ENCODE peak calls at places on chromosome 14, in eight cellular contexts. One of them, this sample, is unnamed.

GRCh38 chr14:79040742-79041249 is 870.6 kb downstream of the NRXN3 start:
- DNase-seq in NCI-H748 treated with DMSO at 0.1 percent for 48 hours: no peak
- DNase-seq in retina: no peak
- DNase-seq in CD8-positive, alpha-beta memory T cell: no peak
- DNase-seq in HS-27A: no peak
- DNase-seq in NCI-H1417: no peak
- DNase-seq in transverse colon: no peak
- DNase-seq in aorta: no peak
- DNase-seq in this sample: no peak

GRCh38 chr14:79011091-79011919 is 841.1 kb downstream of the NRXN3 start:
- DNase-seq in NCI-H1417: peak; percentile 90
- DNase-seq in HS-27A: no peak
- DNase-seq in transverse colon: no peak
- DNase-seq in retina: peak; percentile 21
- DNase-seq in aorta: no peak
- DNase-seq in NCI-H748 treated with DMSO at 0.1 percent for 48 hours: peak; percentile 26
- DNase-seq in CD8-positive, alpha-beta memory T cell: no peak
- DNase-seq in this sample: no peak

GRCh38 chr14:43548368-43548767 is 958.7 kb downstream of the FSCB start:
- DNase-seq in aorta: no peak
- DNase-seq in NCI-H1417: no peak
- DNase-seq in transverse colon: no peak
- DNase-seq in HS-27A: no peak
- DNase-seq in retina: no peak
- DNase-seq in CD8-positive, alpha-beta memory T cell: no peak
- DNase-seq in NCI-H748 treated with DMSO at 0.1 percent for 48 hours: no peak
- DNase-seq in this sample: no peak

GRCh38 chr14:73208390-73208789 is 28.9 kb upstream of the PAPLN start:
- DNase-seq in NCI-H1417: no peak
- DNase-seq in aorta: no peak
- DNase-seq in transverse colon: no peak
- DNase-seq in HS-27A: no peak
- DNase-seq in CD8-positive, alpha-beta memory T cell: no peak
- DNase-seq in retina: no peak
- DNase-seq in NCI-H748 treated with DMSO at 0.1 percent for 48 hours: no peak
- DNase-seq in this sample: no peak

GRCh38 chr14:104440297-104440956 is 139.1 kb upstream of the C14orf180 start:
- DNase-seq in transverse colon: no peak
- DNase-seq in NCI-H1417: no peak
- DNase-seq in NCI-H748 treated with DMSO at 0.1 percent for 48 hours: no peak
- DNase-seq in CD8-positive, alpha-beta memory T cell: no peak
- DNase-seq in HS-27A: no peak
- DNase-seq in aorta: peak; percentile 50
- DNase-seq in retina: no peak
- DNase-seq in this sample: no peak

GRCh38 chr14:96805906-96806305 is 8.7 kb downstream of the VRK1 start:
- DNase-seq in CD8-positive, alpha-beta memory T cell: no peak
- DNase-seq in NCI-H748 treated with DMSO at 0.1 percent for 48 hours: no peak
- DNase-seq in retina: no peak
- DNase-seq in NCI-H1417: no peak
- DNase-seq in aorta: no peak
- DNase-seq in transverse colon: peak; percentile 60
- DNase-seq in HS-27A: no peak
- DNase-seq in this sample: no peak

GRCh38 chr14:21042918-21043317 is 756 bp downstream of the RNASE7 start:
- DNase-seq in NCI-H1417: no peak
- DNase-seq in retina: no peak
- DNase-seq in HS-27A: no peak
- DNase-seq in CD8-positive, alpha-beta memory T cell: no peak
- DNase-seq in NCI-H748 treated with DMSO at 0.1 percent for 48 hours: no peak
- DNase-seq in transverse colon: no peak
- DNase-seq in aorta: no peak
- DNase-seq in this sample: no peak

GRCh38 chr14:69262516-69262915 is 2.6 kb downstream of the GALNT16 start:
- DNase-seq in CD8-positive, alpha-beta memory T cell: no peak
- DNase-seq in transverse colon: no peak
- DNase-seq in aorta: no peak
- DNase-seq in retina: no peak
- DNase-seq in HS-27A: no peak
- DNase-seq in NCI-H1417: no peak
- DNase-seq in NCI-H748 treated with DMSO at 0.1 percent for 48 hours: no peak
- DNase-seq in this sample: no peak

GRCh38 chr14:77616133-77616453 is 344 bp downstream of the SPTLC2 start:
- DNase-seq in NCI-H748 treated with DMSO at 0.1 percent for 48 hours: no peak
- DNase-seq in NCI-H1417: no peak
- DNase-seq in CD8-positive, alpha-beta memory T cell: no peak
- DNase-seq in retina: no peak
- DNase-seq in transverse colon: no peak
- DNase-seq in aorta: no peak
- DNase-seq in HS-27A: no peak
- DNase-seq in this sample: peak; percentile 51

GRCh38 chr14:22407033-22407432 is 182.0 kb downstream of the DAD1 start:
- DNase-seq in HS-27A: no peak
- DNase-seq in NCI-H1417: no peak
- DNase-seq in aorta: no peak
- DNase-seq in retina: no peak
- DNase-seq in CD8-positive, alpha-beta memory T cell: no peak
- DNase-seq in transverse colon: no peak
- DNase-seq in NCI-H748 treated with DMSO at 0.1 percent for 48 hours: no peak
- DNase-seq in this sample: no peak

GRCh38 chr14:68762944-68763831 is 29.7 kb downstream of the ZFP36L1 start:
- DNase-seq in aorta: peak; percentile 87
- DNase-seq in HS-27A: no peak
- DNase-seq in transverse colon: no peak
- DNase-seq in NCI-H1417: peak; percentile 11
- DNase-seq in NCI-H748 treated with DMSO at 0.1 percent for 48 hours: no peak
- DNase-seq in retina: peak; percentile 78
- DNase-seq in CD8-positive, alpha-beta memory T cell: no peak
- DNase-seq in this sample: no peak

GRCh38 chr14:73740921-73741326 is 26.7 kb upstream of the PNMA1 start:
- DNase-seq in NCI-H748 treated with DMSO at 0.1 percent for 48 hours: no peak
- DNase-seq in HS-27A: no peak
- DNase-seq in transverse colon: peak; percentile 92
- DNase-seq in retina: no peak
- DNase-seq in aorta: peak; percentile 89
- DNase-seq in CD8-positive, alpha-beta memory T cell: no peak
- DNase-seq in NCI-H1417: peak; percentile 26
- DNase-seq in this sample: peak; percentile 88

GRCh38 chr14:67999693-68000384 is 180.3 kb downstream of the RAD51B start:
- DNase-seq in CD8-positive, alpha-beta memory T cell: no peak
- DNase-seq in HS-27A: no peak
- DNase-seq in NCI-H1417: no peak
- DNase-seq in transverse colon: no peak
- DNase-seq in retina: no peak
- DNase-seq in NCI-H748 treated with DMSO at 0.1 percent for 48 hours: no peak
- DNase-seq in aorta: no peak
- DNase-seq in this sample: no peak

GRCh38 chr14:99407416-99407815 is 73.2 kb downstream of the SETD3 start:
- DNase-seq in NCI-H748 treated with DMSO at 0.1 percent for 48 hours: no peak
- DNase-seq in retina: no peak
- DNase-seq in NCI-H1417: no peak
- DNase-seq in HS-27A: no peak
- DNase-seq in aorta: no peak
- DNase-seq in CD8-positive, alpha-beta memory T cell: no peak
- DNase-seq in transverse colon: no peak
- DNase-seq in this sample: no peak

GRCh38 chr14:96001866-96002510 is 37.2 kb upstream of the C14orf132 start:
- DNase-seq in CD8-positive, alpha-beta memory T cell: no peak
- DNase-seq in aorta: no peak
- DNase-seq in NCI-H1417: peak; percentile 76
- DNase-seq in NCI-H748 treated with DMSO at 0.1 percent for 48 hours: no peak
- DNase-seq in HS-27A: no peak
- DNase-seq in retina: peak; percentile 78
- DNase-seq in transverse colon: no peak
- DNase-seq in this sample: no peak

GRCh38 chr14:60482743-60483142 is 3.1 kb downstream of the C14orf39 start:
- DNase-seq in NCI-H748 treated with DMSO at 0.1 percent for 48 hours: peak; percentile 9
- DNase-seq in transverse colon: no peak
- DNase-seq in retina: no peak
- DNase-seq in NCI-H1417: peak; percentile 21
- DNase-seq in CD8-positive, alpha-beta memory T cell: no peak
- DNase-seq in aorta: no peak
- DNase-seq in HS-27A: no peak
- DNase-seq in this sample: no peak

GRCh38 chr14:22552827-22553076 is 36.3 kb downstream of the DAD1 start:
- DNase-seq in NCI-H748 treated with DMSO at 0.1 percent for 48 hours: no peak
- DNase-seq in transverse colon: no peak
- DNase-seq in retina: no peak
- DNase-seq in HS-27A: no peak
- DNase-seq in CD8-positive, alpha-beta memory T cell: no peak
- DNase-seq in NCI-H1417: no peak
- DNase-seq in aorta: no peak
- DNase-seq in this sample: no peak

GRCh38 chr14:96082420-96083300 is 43.5 kb downstream of the C14orf132 start:
- DNase-seq in HS-27A: no peak
- DNase-seq in transverse colon: no peak
- DNase-seq in retina: no peak
- DNase-seq in NCI-H1417: no peak
- DNase-seq in aorta: peak; percentile 63
- DNase-seq in NCI-H748 treated with DMSO at 0.1 percent for 48 hours: no peak
- DNase-seq in CD8-positive, alpha-beta memory T cell: no peak
- DNase-seq in this sample: peak; percentile 9

GRCh38 chr14:54329082-54329695 is 67.6 kb upstream of the CDKN3 start:
- DNase-seq in NCI-H1417: peak; percentile 63
- DNase-seq in retina: peak; percentile 66
- DNase-seq in aorta: no peak
- DNase-seq in HS-27A: peak; percentile 46
- DNase-seq in transverse colon: peak; percentile 34
- DNase-seq in CD8-positive, alpha-beta memory T cell: no peak
- DNase-seq in NCI-H748 treated with DMSO at 0.1 percent for 48 hours: peak; percentile 47
- DNase-seq in this sample: no peak

GRCh38 chr14:51824191-51824590 is 36.2 kb upstream of the GNG2 start:
- DNase-seq in aorta: no peak
- DNase-seq in NCI-H1417: no peak
- DNase-seq in NCI-H748 treated with DMSO at 0.1 percent for 48 hours: no peak
- DNase-seq in transverse colon: no peak
- DNase-seq in HS-27A: no peak
- DNase-seq in CD8-positive, alpha-beta memory T cell: no peak
- DNase-seq in retina: no peak
- DNase-seq in this sample: no peak

GRCh38 chr14:104794641-104795467 is 694 bp downstream of the AKT1 start:
- DNase-seq in NCI-H1417: peak; percentile 46
- DNase-seq in retina: peak; percentile 64
- DNase-seq in HS-27A: no peak
- DNase-seq in NCI-H748 treated with DMSO at 0.1 percent for 48 hours: no peak
- DNase-seq in CD8-positive, alpha-beta memory T cell: peak; percentile 37
- DNase-seq in aorta: no peak
- DNase-seq in transverse colon: peak; percentile 50
- DNase-seq in this sample: peak; percentile 65

GRCh38 chr14:93926209-93926872 is 803 bp upstream of the FAM181A start:
- DNase-seq in NCI-H1417: peak; percentile 80
- DNase-seq in transverse colon: no peak
- DNase-seq in retina: peak; percentile 57
- DNase-seq in NCI-H748 treated with DMSO at 0.1 percent for 48 hours: peak; percentile 94
- DNase-seq in HS-27A: no peak
- DNase-seq in CD8-positive, alpha-beta memory T cell: no peak
- DNase-seq in aorta: no peak
- DNase-seq in this sample: no peak

GRCh38 chr14:91920526-91920925 is 27.0 kb downstream of the FBLN5 start:
- DNase-seq in NCI-H1417: no peak
- DNase-seq in retina: no peak
- DNase-seq in NCI-H748 treated with DMSO at 0.1 percent for 48 hours: no peak
- DNase-seq in aorta: peak; percentile 50
- DNase-seq in CD8-positive, alpha-beta memory T cell: no peak
- DNase-seq in HS-27A: no peak
- DNase-seq in transverse colon: no peak
- DNase-seq in this sample: no peak

GRCh38 chr14:91417134-91417982 is at the start of gene CCDC88C:
- DNase-seq in NCI-H748 treated with DMSO at 0.1 percent for 48 hours: peak; percentile 54
- DNase-seq in transverse colon: peak; percentile 82
- DNase-seq in CD8-positive, alpha-beta memory T cell: peak; percentile 71
- DNase-seq in NCI-H1417: peak; percentile 87
- DNase-seq in HS-27A: peak; percentile 15
- DNase-seq in retina: peak; percentile 81
- DNase-seq in aorta: peak; percentile 87
- DNase-seq in this sample: peak; percentile 80

GRCh38 chr14:36901846-36902245 is 240.2 kb downstream of the PAX9 start:
- DNase-seq in transverse colon: no peak
- DNase-seq in NCI-H1417: no peak
- DNase-seq in NCI-H748 treated with DMSO at 0.1 percent for 48 hours: no peak
- DNase-seq in CD8-positive, alpha-beta memory T cell: no peak
- DNase-seq in HS-27A: peak; percentile 47
- DNase-seq in retina: no peak
- DNase-seq in aorta: no peak
- DNase-seq in this sample: no peak

GRCh38 chr14:99164712-99165111 is 107.3 kb downstream of the BCL11B start:
- DNase-seq in aorta: no peak
- DNase-seq in CD8-positive, alpha-beta memory T cell: no peak
- DNase-seq in NCI-H1417: peak; percentile 77
- DNase-seq in HS-27A: no peak
- DNase-seq in transverse colon: no peak
- DNase-seq in NCI-H748 treated with DMSO at 0.1 percent for 48 hours: peak; percentile 82
- DNase-seq in retina: no peak
- DNase-seq in this sample: no peak

GRCh38 chr14:65594153-65594881 is 181.8 kb downstream of the FUT8 start:
- DNase-seq in NCI-H748 treated with DMSO at 0.1 percent for 48 hours: no peak
- DNase-seq in NCI-H1417: peak; percentile 1
- DNase-seq in retina: no peak
- DNase-seq in aorta: peak; percentile 63
- DNase-seq in HS-27A: no peak
- DNase-seq in CD8-positive, alpha-beta memory T cell: no peak
- DNase-seq in transverse colon: peak; percentile 62
- DNase-seq in this sample: no peak

GRCh38 chr14:105602799-105603763 is 76.7 kb downstream of the TMEM121 start:
- DNase-seq in transverse colon: no peak
- DNase-seq in aorta: peak; percentile 67
- DNase-seq in HS-27A: no peak
- DNase-seq in NCI-H1417: no peak
- DNase-seq in CD8-positive, alpha-beta memory T cell: no peak
- DNase-seq in retina: no peak
- DNase-seq in NCI-H748 treated with DMSO at 0.1 percent for 48 hours: no peak
- DNase-seq in this sample: no peak

GRCh38 chr14:56979961-56980360 is 169.7 kb upstream of the OTX2 start:
- DNase-seq in transverse colon: no peak
- DNase-seq in HS-27A: no peak
- DNase-seq in NCI-H748 treated with DMSO at 0.1 percent for 48 hours: no peak
- DNase-seq in aorta: no peak
- DNase-seq in CD8-positive, alpha-beta memory T cell: no peak
- DNase-seq in retina: no peak
- DNase-seq in NCI-H1417: peak; percentile 55
- DNase-seq in this sample: no peak

GRCh38 chr14:86055512-86055911 is 525.6 kb downstream of the FLRT2 start:
- DNase-seq in retina: no peak
- DNase-seq in transverse colon: no peak
- DNase-seq in HS-27A: no peak
- DNase-seq in aorta: no peak
- DNase-seq in CD8-positive, alpha-beta memory T cell: no peak
- DNase-seq in NCI-H1417: peak; percentile 62
- DNase-seq in NCI-H748 treated with DMSO at 0.1 percent for 48 hours: peak; percentile 43
- DNase-seq in this sample: no peak

GRCh38 chr14:91369628-91370445 is 47.8 kb downstream of the CCDC88C start:
- DNase-seq in CD8-positive, alpha-beta memory T cell: no peak
- DNase-seq in transverse colon: no peak
- DNase-seq in HS-27A: no peak
- DNase-seq in aorta: no peak
- DNase-seq in NCI-H1417: peak; percentile 67
- DNase-seq in retina: no peak
- DNase-seq in NCI-H748 treated with DMSO at 0.1 percent for 48 hours: no peak
- DNase-seq in this sample: no peak

GRCh38 chr14:76256545-76256944 is 104.8 kb downstream of the GPATCH2L start:
- DNase-seq in NCI-H1417: no peak
- DNase-seq in CD8-positive, alpha-beta memory T cell: no peak
- DNase-seq in aorta: no peak
- DNase-seq in retina: no peak
- DNase-seq in NCI-H748 treated with DMSO at 0.1 percent for 48 hours: no peak
- DNase-seq in transverse colon: no peak
- DNase-seq in HS-27A: no peak
- DNase-seq in this sample: no peak

GRCh38 chr14:53391156-53391555 is 238.0 kb upstream of the DDHD1 start:
- DNase-seq in NCI-H748 treated with DMSO at 0.1 percent for 48 hours: no peak
- DNase-seq in HS-27A: peak; percentile 64
- DNase-seq in CD8-positive, alpha-beta memory T cell: no peak
- DNase-seq in aorta: no peak
- DNase-seq in transverse colon: no peak
- DNase-seq in retina: no peak
- DNase-seq in NCI-H1417: no peak
- DNase-seq in this sample: no peak

GRCh38 chr14:103141117-103141796 is 18.0 kb downstream of the TNFAIP2 start:
- DNase-seq in NCI-H748 treated with DMSO at 0.1 percent for 48 hours: peak; percentile 57
- DNase-seq in retina: no peak
- DNase-seq in HS-27A: no peak
- DNase-seq in CD8-positive, alpha-beta memory T cell: no peak
- DNase-seq in transverse colon: peak; percentile 63
- DNase-seq in aorta: no peak
- DNase-seq in NCI-H1417: peak; percentile 71
- DNase-seq in this sample: peak; percentile 72